ENCODE peak calls at places on chromosomes 4 and X, in five cellular contexts. One of them, this sample, is unnamed.

GRCh38 chrX:11304829-11305228 is 11.6 kb downstream of the AMELX start:
- DNase-seq in T follicular helper cell: no peak
- DNase-seq in activated T-cell treated with anti-CD3 and anti-CD28 coated beads for 48 hours: no peak
- DNase-seq in amniotic stem cell: no peak
- DNase-seq in SW 1271: no peak
- DNase-seq in this sample: no peak

GRCh38 chr4:65089666-65090065 is 580.6 kb downstream of the EPHA5 start:
- DNase-seq in T follicular helper cell: no peak
- DNase-seq in activated T-cell treated with anti-CD3 and anti-CD28 coated beads for 48 hours: no peak
- DNase-seq in amniotic stem cell: peak; percentile 11
- DNase-seq in SW 1271: no peak
- DNase-seq in this sample: no peak

GRCh38 chr4:3484057-3484973 is 21.2 kb downstream of the DOK7 start:
- DNase-seq in T follicular helper cell: no peak
- DNase-seq in activated T-cell treated with anti-CD3 and anti-CD28 coated beads for 48 hours: no peak
- DNase-seq in amniotic stem cell: no peak
- DNase-seq in SW 1271: no peak
- DNase-seq in this sample: peak; percentile 73

GRCh38 chr4:11427201-11427996 is 1.3 kb downstream of the HS3ST1 start:
- DNase-seq in T follicular helper cell: no peak
- DNase-seq in activated T-cell treated with anti-CD3 and anti-CD28 coated beads for 48 hours: no peak
- DNase-seq in amniotic stem cell: no peak
- DNase-seq in SW 1271: no peak
- DNase-seq in this sample: peak; percentile 25

GRCh38 chr4:37767019-37767418 is 59.5 kb upstream of the PGM2 start:
- DNase-seq in T follicular helper cell: no peak
- DNase-seq in activated T-cell treated with anti-CD3 and anti-CD28 coated beads for 48 hours: no peak
- DNase-seq in amniotic stem cell: no peak
- DNase-seq in SW 1271: no peak
- DNase-seq in this sample: no peak

GRCh38 chrX:30734782-30735181 is 81.6 kb downstream of the GK start:
- DNase-seq in T follicular helper cell: no peak
- DNase-seq in activated T-cell treated with anti-CD3 and anti-CD28 coated beads for 48 hours: no peak
- DNase-seq in amniotic stem cell: no peak
- DNase-seq in SW 1271: no peak
- DNase-seq in this sample: no peak

GRCh38 chr4:158710814-158711213 is 12.4 kb downstream of the PPID start:
- DNase-seq in T follicular helper cell: no peak
- DNase-seq in activated T-cell treated with anti-CD3 and anti-CD28 coated beads for 48 hours: no peak
- DNase-seq in amniotic stem cell: no peak
- DNase-seq in SW 1271: peak; percentile 5
- DNase-seq in this sample: no peak

GRCh38 chr4:10054571-10055041 is 33.3 kb upstream of the SLC2A9 start:
- DNase-seq in T follicular helper cell: no peak
- DNase-seq in activated T-cell treated with anti-CD3 and anti-CD28 coated beads for 48 hours: no peak
- DNase-seq in amniotic stem cell: no peak
- DNase-seq in SW 1271: no peak
- DNase-seq in this sample: no peak

GRCh38 chrX:39645059-39645895 is 452.5 kb downstream of the BCOR start:
- DNase-seq in T follicular helper cell: no peak
- DNase-seq in activated T-cell treated with anti-CD3 and anti-CD28 coated beads for 48 hours: peak; percentile 8
- DNase-seq in amniotic stem cell: no peak
- DNase-seq in SW 1271: no peak
- DNase-seq in this sample: peak; percentile 76